ENCODE peak calls at places on chromosomes 13 and 19, in five cellular contexts. One of them, this sample, is unnamed.
A peak's percentile ranks its signal among the peaks of the same experiment; 100 is the strongest.

GRCh38 chr13:45292176-45292575 is 48.8 kb downstream of the TPT1 start:
- DNase-seq in thoracic aorta: no peak
- DNase-seq in GM23338: no peak
- DNase-seq in GM10248: no peak
- DNase-seq in hepatocyte: no peak
- DNase-seq in this sample: no peak

GRCh38 chr13:30881191-30881651 is 24.9 kb upstream of the MEDAG start:
- DNase-seq in thoracic aorta: peak; percentile 57
- DNase-seq in GM23338: no peak
- DNase-seq in GM10248: no peak
- DNase-seq in hepatocyte: no peak
- DNase-seq in this sample: no peak

GRCh38 chr13:66159526-66159925 is 1070.6 kb downstream of the PCDH9 start:
- DNase-seq in thoracic aorta: no peak
- DNase-seq in GM23338: no peak
- DNase-seq in GM10248: no peak
- DNase-seq in hepatocyte: no peak
- DNase-seq in this sample: no peak

GRCh38 chr13:109152941-109153340 is 523.5 kb downstream of the MYO16 start:
- DNase-seq in thoracic aorta: no peak
- DNase-seq in GM23338: no peak
- DNase-seq in GM10248: no peak
- DNase-seq in hepatocyte: no peak
- DNase-seq in this sample: no peak

GRCh38 chr19:18654469-18654868 is 17.6 kb downstream of the KLHL26 start:
- DNase-seq in thoracic aorta: no peak
- DNase-seq in GM23338: no peak
- DNase-seq in GM10248: no peak
- DNase-seq in hepatocyte: no peak
- DNase-seq in this sample: no peak

GRCh38 chr19:17184381-17184841 is 30.7 kb upstream of the USE1 start:
- DNase-seq in thoracic aorta: no peak
- DNase-seq in GM23338: no peak
- DNase-seq in GM10248: no peak
- DNase-seq in hepatocyte: no peak
- DNase-seq in this sample: no peak

GRCh38 chr19:18233224-18233825 is 7.1 kb upstream of the PDE4C start:
- DNase-seq in thoracic aorta: no peak
- DNase-seq in GM23338: peak; percentile 93
- DNase-seq in GM10248: peak; percentile 78
- DNase-seq in hepatocyte: peak; percentile 88
- DNase-seq in this sample: peak; percentile 83

GRCh38 chr13:97119899-97120745 is 102.0 kb upstream of the MBNL2 start:
- DNase-seq in thoracic aorta: no peak
- DNase-seq in GM23338: no peak
- DNase-seq in GM10248: no peak
- DNase-seq in hepatocyte: no peak
- DNase-seq in this sample: no peak

GRCh38 chr19:8609210-8610040 is 1.1 kb downstream of the ADAMTS10 start:
- DNase-seq in thoracic aorta: peak; percentile 51
- DNase-seq in GM23338: peak; percentile 87
- DNase-seq in GM10248: no peak
- DNase-seq in hepatocyte: peak; percentile 78
- DNase-seq in this sample: peak; percentile 92

GRCh38 chr13:32264407-32264806 is 50.8 kb downstream of the ZAR1L start:
- DNase-seq in thoracic aorta: no peak
- DNase-seq in GM23338: no peak
- DNase-seq in GM10248: no peak
- DNase-seq in hepatocyte: no peak
- DNase-seq in this sample: no peak

GRCh38 chr19:6286676-6287075 is 6.9 kb upstream of the MLLT1 start:
- DNase-seq in thoracic aorta: no peak
- DNase-seq in GM23338: no peak
- DNase-seq in GM10248: no peak
- DNase-seq in hepatocyte: no peak
- DNase-seq in this sample: no peak

GRCh38 chr19:33794578-33795369 is 1.9 kb upstream of the KCTD15 start:
- DNase-seq in thoracic aorta: no peak
- DNase-seq in GM23338: peak; percentile 69
- DNase-seq in GM10248: no peak
- DNase-seq in hepatocyte: no peak
- DNase-seq in this sample: peak; percentile 73

GRCh38 chr19:45215391-45216191 is 29.6 kb downstream of the EXOC3L2 start:
- DNase-seq in thoracic aorta: no peak
- DNase-seq in GM23338: peak; percentile 77
- DNase-seq in GM10248: no peak
- DNase-seq in hepatocyte: peak; percentile 27
- DNase-seq in this sample: peak; percentile 72

GRCh38 chr13:61294467-61295186 is 121.0 kb downstream of the PCDH20 start:
- DNase-seq in thoracic aorta: no peak
- DNase-seq in GM23338: no peak
- DNase-seq in GM10248: no peak
- DNase-seq in hepatocyte: no peak
- DNase-seq in this sample: no peak

GRCh38 chr13:59706101-59706976 is 457.4 kb downstream of the DIAPH3 start:
- DNase-seq in thoracic aorta: no peak
- DNase-seq in GM23338: no peak
- DNase-seq in GM10248: no peak
- DNase-seq in hepatocyte: no peak
- DNase-seq in this sample: no peak

GRCh38 chr19:52638601-52639000 is 446 bp upstream of the ZNF83 start:
- DNase-seq in thoracic aorta: no peak
- DNase-seq in GM23338: peak; percentile 40
- DNase-seq in GM10248: peak; percentile 42
- DNase-seq in hepatocyte: peak; percentile 43
- DNase-seq in this sample: peak; percentile 53

DNA sequence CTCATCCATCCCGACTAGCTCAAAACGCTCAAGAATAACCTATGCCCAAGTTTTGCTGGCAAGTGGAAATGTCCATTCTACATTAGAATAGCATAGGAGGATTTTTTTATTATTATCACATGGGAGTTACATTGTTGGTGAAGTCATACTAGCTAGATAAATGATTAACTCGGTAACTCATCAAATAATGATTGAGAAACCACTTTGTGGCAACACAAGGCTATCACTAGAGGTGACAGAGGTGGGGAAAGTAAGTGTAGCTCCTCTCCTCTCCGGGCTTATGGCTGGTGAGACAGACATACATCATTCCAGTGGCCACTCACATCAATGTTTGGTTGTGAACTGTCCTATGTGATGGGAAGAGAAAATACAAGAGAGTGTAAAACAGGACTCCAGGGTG is 161.6 kb downstream of the ZIC5 start:
- DNase-seq in thoracic aorta: no peak
- DNase-seq in GM23338: no peak
- DNase-seq in GM10248: no peak
- DNase-seq in hepatocyte: peak; percentile 25
- DNase-seq in this sample: no peak
- TF ChIP-seq CTCF in thoracic aorta: no peak
- TF ChIP-seq CTCF in GM23338: no peak
- TF ChIP-seq CTCF in GM10248: no peak
- TF ChIP-seq CTCF in hepatocyte: no peak
- TF ChIP-seq CTCF in this sample: no peak

GRCh38 chr13:91817250-91817649 is 418.8 kb downstream of the GPC5 start:
- DNase-seq in thoracic aorta: no peak
- DNase-seq in GM23338: no peak
- DNase-seq in GM10248: no peak
- DNase-seq in hepatocyte: peak; percentile 15
- DNase-seq in this sample: peak; percentile 17
- TF ChIP-seq CTCF in thoracic aorta: no peak
- TF ChIP-seq CTCF in GM23338: no peak
- TF ChIP-seq CTCF in GM10248: peak; percentile 16
- TF ChIP-seq CTCF in hepatocyte: peak; percentile 53
- TF ChIP-seq CTCF in this sample: peak; percentile 64

GRCh38 chr19:15025237-15025636 is 24.0 kb upstream of the CASP14 start:
- DNase-seq in thoracic aorta: no peak
- DNase-seq in GM23338: peak; percentile 63
- DNase-seq in GM10248: no peak
- DNase-seq in hepatocyte: no peak
- DNase-seq in this sample: peak; percentile 33
- TF ChIP-seq CTCF in thoracic aorta: no peak
- TF ChIP-seq CTCF in GM23338: peak; percentile 61
- TF ChIP-seq CTCF in GM10248: peak; percentile 41
- TF ChIP-seq CTCF in hepatocyte: no peak
- TF ChIP-seq CTCF in this sample: peak; percentile 27

GRCh38 chr19:38055655-38056521 is 148.9 kb downstream of the SIPA1L3 start:
- DNase-seq in thoracic aorta: no peak
- DNase-seq in GM23338: peak; percentile 69
- DNase-seq in GM10248: no peak
- DNase-seq in hepatocyte: no peak
- DNase-seq in this sample: no peak
- TF ChIP-seq CTCF in thoracic aorta: no peak
- TF ChIP-seq CTCF in GM23338: no peak
- TF ChIP-seq CTCF in GM10248: no peak
- TF ChIP-seq CTCF in hepatocyte: no peak
- TF ChIP-seq CTCF in this sample: no peak

This sample was measured in SK-N-SH.